ENCODE peak calls at places on chromosomes 7 and 10, in five cellular contexts. S is COLO829; K is AG04450; V is midbrain; G is stimulated activated CD4-positive, alpha-beta T cell treated with anti-CD3 and anti-CD28 coated beads, Interleukin-2, amount 100 ng/mL, for 48 hours. A is an unnamed sample.

GRCh38 chr7:143256325-143256724 is 6.9 kb upstream of the GSTK1 start:
- DNase-seq in V (no peak), G (no peak), K (no peak), S (no peak), A (no peak)

GRCh38 chr10:10794776-10795175 is 222.9 kb upstream of the CELF2 start:
- DNase-seq in G (no peak), K (no peak), S (no peak), V (no peak), A (peak)

GRCh38 chr7:113608786-113609185 is 310.0 kb downstream of the PPP1R3A start:
- DNase-seq in V (no peak), S (no peak), G (no peak), K (no peak), A (no peak)

GRCh38 chr7:113408999-113409398 is 290.6 kb upstream of the SMIM30 start:
- DNase-seq in G (no peak), K (no peak), S (no peak), V (no peak), A (no peak)

GRCh38 chr10:6624392-6624791 is 44.3 kb upstream of the PRKCQ start:
- DNase-seq in K (no peak), S (no peak), V (no peak), G (no peak), A (no peak)

GRCh38 chr10:96496281-96496925 is 17.3 kb downstream of the TLL2 start:
- DNase-seq in K (no peak), G (no peak), S (no peak), V (no peak), A (no peak)

GRCh38 chr7:134826105-134826504 is 46.7 kb downstream of the CALD1 start:
- DNase-seq in G (no peak), S (no peak), V (no peak), K (peak), A (no peak)

GRCh38 chr10:70584366-70584765 is 18.2 kb downstream of the PRF1 start:
- DNase-seq in G (no peak), V (no peak), K (no peak), S (no peak), A (no peak)

GRCh38 chr7:28840515-28841125 is 117.5 kb downstream of the TRIL start:
- DNase-seq in S (peak), K (no peak), G (no peak), V (no peak), A (no peak)

GRCh38 chr10:88161070-88161469 is 297.6 kb downstream of the PTEN start:
- DNase-seq in G (no peak), S (no peak), V (no peak), K (no peak), A (no peak)

GRCh38 chr7:52715701-52716100 is 319.7 kb upstream of the POM121L12 start:
- DNase-seq in G (no peak), V (no peak), S (no peak), K (no peak), A (no peak)

GRCh38 chr10:101260764-101261341 is 31.6 kb upstream of the LBX1 start:
- DNase-seq in G (no peak), V (no peak), S (no peak), K (no peak), A (no peak)

GRCh38 chr10:6579904-6580278 is at the start of gene PRKCQ:
- DNase-seq in S (no peak), G (no peak), K (no peak), V (no peak), A (no peak)

GRCh38 chr7:15998617-15999016 is 312.1 kb upstream of the MEOX2 start:
- DNase-seq in K (no peak), G (no peak), S (no peak), V (no peak), A (no peak)

GRCh38 chr7:90988996-90989765 is 275.1 kb upstream of the FZD1 start:
- DNase-seq in K (no peak), V (no peak), S (no peak), G (no peak), A (no peak)

GRCh38 chr7:27196287-27196739 is 3.6 kb downstream of the HOXA13 start:
- DNase-seq in V (peak), K (peak), G (peak), S (peak), A (no peak)

GRCh38 chr7:85074-85945 is 107.1 kb upstream of the FAM20C start:
- DNase-seq in V (no peak), G (no peak), K (no peak), S (no peak), A (no peak)

GRCh38 chr7:77182261-77182660 is 17.4 kb downstream of the FGL2 start:
- DNase-seq in K (no peak), G (no peak), V (no peak), S (no peak), A (no peak)

GRCh38 chr7:271266-272107 is 18.5 kb upstream of the FOXL3 start:
- DNase-seq in S (no peak), G (no peak), V (no peak), K (no peak), A (no peak)

GRCh38 chr7:84677386-84677785 is 482.8 kb upstream of the SEMA3A start:
- DNase-seq in K (no peak), G (no peak), V (no peak), S (no peak), A (no peak)

GRCh38 chr7:142583424-142583823 is 165.8 kb upstream of the PRSS1 start:
- DNase-seq in S (peak), G (no peak), V (no peak), K (peak), A (no peak)

GRCh38 chr10:110147961-110148360 is 59.4 kb upstream of the MXI1 start:
- DNase-seq in V (no peak), G (no peak), K (no peak), S (no peak), A (peak)

GRCh38 chr10:75083972-75084833 is 27.3 kb upstream of the SAMD8 start:
- DNase-seq in K (no peak), G (no peak), V (no peak), S (no peak), A (no peak)

GRCh38 chr7:47406766-47407129 is 175.2 kb downstream of the TNS3 start:
- DNase-seq in S (no peak), V (no peak), G (no peak), K (no peak), A (no peak)

GRCh38 chr10:71749396-71749795 is 23.9 kb downstream of the VSIR start:
- DNase-seq in S (no peak), K (no peak), V (no peak), G (no peak), A (no peak)

GRCh38 chr10:61866700-61867368 is 34.7 kb upstream of the ARID5B start:
- DNase-seq in K (no peak), G (no peak), V (no peak), S (no peak), A (no peak)

GRCh38 chr7:120052884-120053382 is 220.0 kb upstream of the KCND2 start:
- DNase-seq in S (no peak), G (no peak), K (peak), V (no peak), A (peak)

GRCh38 chr10:26556756-26557640 is 118.9 kb downstream of the APBB1IP start:
- DNase-seq in S (peak), G (no peak), K (no peak), V (peak), A (peak)

GRCh38 chr7:88347098-88347497 is 40.4 kb upstream of the STEAP4 start:
- DNase-seq in G (no peak), S (no peak), V (no peak), K (no peak), A (no peak)

GRCh38 chr10:33799281-33799943 is 464.9 kb upstream of the NRP1 start:
- DNase-seq in G (no peak), K (no peak), S (no peak), V (no peak), A (no peak)

GRCh38 chr7:123769371-123769770 is 20.6 kb upstream of the WASL start:
- DNase-seq in K (no peak), V (no peak), S (peak), G (no peak), A (peak)

A was measured in foreskin melanocyte.